ENCODE peak calls at places on chromosome 6, in five cellular contexts. X is ovary, S is lower leg skin, T is uterus, E is A549. A is an unnamed sample.

GRCh38 chr6:32558426-32559057 is 28.5 kb upstream of the HLA-DRB5 start:
- DNase-seq in E (no peak), S (no peak), T (no peak), X (no peak), A (no peak)

GRCh38 chr6:109450801-109451200 is 4.8 kb downstream of the MICAL1 start:
- DNase-seq in E (no peak), X (no peak), T (no peak), S (no peak), A (no peak)

GRCh38 chr6:4370066-4370465 is 234.7 kb upstream of the ECI2 start:
- DNase-seq in X (no peak), S (no peak), E (peak), T (no peak), A (peak)

GRCh38 chr6:48101277-48101676 is 9.7 kb downstream of the PTCHD4 start:
- DNase-seq in T (no peak), X (no peak), E (no peak), S (no peak), A (no peak)

GRCh38 chr6:36663504-36664446 is 14.7 kb upstream of the CDKN1A start:
- DNase-seq in T (no peak), E (no peak), S (no peak), X (no peak), A (no peak)

GRCh38 chr6:24537771-24538385 is 43.1 kb downstream of the ALDH5A1 start:
- DNase-seq in T (no peak), S (no peak), X (no peak), E (no peak), A (no peak)

GRCh38 chr6:111367393-111368088 is 115.5 kb downstream of the REV3L start:
- DNase-seq in S (no peak), E (no peak), X (no peak), T (no peak), A (no peak)

GRCh38 chr6:88867841-88868558 is 95.4 kb downstream of the RNGTT start:
- DNase-seq in X (no peak), T (no peak), E (peak), S (no peak), A (no peak)

GRCh38 chr6:154578004-154578559 is 67.6 kb upstream of the CNKSR3 start:
- DNase-seq in S (peak), E (no peak), X (no peak), T (no peak), A (no peak)

GRCh38 chr6:75849329-75850025 is 100.4 kb downstream of the MYO6 start:
- DNase-seq in E (no peak), X (no peak), S (no peak), T (no peak), A (no peak)

GRCh38 chr6:147361582-147361981 is 146.9 kb upstream of the SAMD5 start:
- DNase-seq in S (no peak), T (no peak), E (no peak), X (no peak), A (no peak)

GRCh38 chr6:157325069-157325805 is 1.9 kb upstream of the TMEM242 start:
- DNase-seq in X (no peak), S (no peak), T (no peak), E (no peak), A (no peak)

DNA sequence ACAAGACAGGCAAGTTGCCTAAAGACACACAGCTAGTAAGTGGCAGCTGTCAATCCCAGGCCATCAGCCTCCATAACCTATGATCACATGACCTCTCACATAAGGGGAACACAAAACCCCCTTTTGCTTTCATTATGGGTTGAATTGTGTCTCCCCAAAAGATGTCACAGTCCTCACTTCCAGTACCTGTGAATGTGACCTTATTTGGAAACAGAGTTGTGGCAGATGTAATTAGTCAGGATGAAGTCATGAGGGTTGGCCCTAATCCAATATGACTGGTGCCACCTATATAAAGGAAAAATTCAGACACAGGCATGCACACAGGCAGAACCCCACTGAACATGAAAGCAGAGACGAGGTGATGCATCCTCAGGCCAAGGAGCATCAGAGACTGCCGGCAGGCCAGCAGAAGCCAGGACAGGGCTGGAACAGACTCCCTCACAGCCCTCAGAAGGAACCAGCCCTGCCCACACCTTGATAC is 33.6 kb downstream of the GFOD1 start:
- DNase-seq in T (no peak), E (peak), S (peak), X (no peak), A (peak)
- TF ChIP-seq POLR2A in T (no peak), E (no peak), S (no peak), X (no peak), A (no peak)

GRCh38 chr6:11766589-11767450 is 11.8 kb downstream of the ADTRP start:
- DNase-seq in X (no peak), E (peak), S (no peak), T (no peak), A (peak)
- TF ChIP-seq POLR2A in X (no peak), E (no peak), S (no peak), T (no peak), A (no peak)

GRCh38 chr6:73648166-73648565 is 5.6 kb downstream of the SLC17A5 start:
- DNase-seq in T (no peak), S (no peak), E (no peak), X (no peak), A (no peak)

GRCh38 chr6:73642530-73642929 is 11.3 kb downstream of the SLC17A5 start:
- DNase-seq in S (no peak), X (no peak), E (no peak), T (no peak), A (no peak)

GRCh38 chr6:73649783-73650182 is 4.0 kb downstream of the SLC17A5 start:
- DNase-seq in E (no peak), S (no peak), X (no peak), T (no peak), A (no peak)

GRCh38 chr6:73644030-73644429 is 9.8 kb downstream of the SLC17A5 start:
- DNase-seq in E (no peak), X (no peak), T (no peak), S (no peak), A (no peak)

DNA sequence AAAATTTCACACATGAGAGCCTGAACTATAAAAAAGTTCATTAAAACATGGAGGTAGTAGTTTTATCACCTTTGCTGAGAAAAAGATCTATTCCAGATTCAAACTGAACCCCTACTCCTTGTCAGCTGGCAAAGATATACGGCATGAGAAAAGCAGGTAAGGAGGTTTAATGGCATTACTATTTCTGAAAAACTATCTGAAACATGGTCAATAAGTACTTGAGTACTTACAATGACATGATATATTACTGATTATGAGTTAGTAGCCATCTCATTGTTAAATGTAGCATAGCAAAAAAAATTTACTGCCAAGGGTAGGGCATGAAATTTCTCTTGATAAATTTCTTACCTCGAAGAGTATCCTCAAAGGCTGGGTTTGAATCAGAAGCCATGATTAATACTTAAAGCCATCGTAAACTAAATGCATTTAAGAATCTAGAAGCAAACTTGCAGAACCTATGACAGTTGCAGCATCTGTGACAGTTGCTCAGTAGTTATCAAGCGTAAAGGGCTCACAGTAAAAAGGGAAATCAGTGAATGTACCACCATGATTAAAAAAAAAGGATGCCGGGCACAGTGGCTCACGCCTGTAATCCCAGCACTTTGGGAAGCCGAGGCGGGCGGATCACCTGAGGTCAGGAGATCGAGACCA is 8.7 kb downstream of the SLC17A5 start:
- DNase-seq in S (no peak), T (no peak), X (no peak), E (no peak), A (no peak)
- TF ChIP-seq POLR2A in S (no peak), T (no peak), X (no peak), E (no peak), A (no peak)

DNA sequence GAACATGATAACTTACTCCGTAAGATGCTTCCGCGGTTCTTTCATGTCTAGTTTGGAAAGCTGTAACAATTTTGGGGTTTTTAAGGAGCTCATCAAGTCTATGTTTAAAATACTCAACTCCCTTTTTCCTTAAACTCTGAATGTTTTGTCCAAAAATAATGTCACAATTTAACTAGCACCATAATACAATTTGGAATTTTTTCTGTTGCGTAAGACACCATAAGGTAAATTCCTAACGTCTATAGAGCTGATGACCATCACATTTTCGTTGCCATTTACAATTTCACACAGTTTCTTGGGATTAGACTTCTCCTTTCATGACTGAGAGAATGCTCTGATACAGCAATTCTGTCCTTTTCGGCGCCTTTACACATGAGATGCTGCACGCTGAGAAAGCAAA is 26.7 kb upstream of the FOXF2 start:
- DNase-seq in S (no peak), T (no peak), E (no peak), X (no peak), A (no peak)
- TF ChIP-seq POLR2A in S (no peak), T (no peak), E (no peak), X (no peak), A (no peak)

GRCh38 chr6:107976267-107976783 is 18.3 kb upstream of the SEC63 start:
- DNase-seq in T (no peak), X (no peak), E (no peak), S (no peak), A (no peak)
- TF ChIP-seq POLR2A in T (no peak), X (no peak), E (no peak), S (no peak), A (no peak)

A was measured in H54.